ENCODE peak calls at places on chromosome 20, in five cellular contexts. One of them, this sample, is unnamed.

GRCh38 chr20:391041-391711 is 10.6 kb downstream of the TRIB3 start:
- DNase-seq in CD8-positive, alpha-beta T cell: no peak
- DNase-seq in IMR-90: no peak
- DNase-seq in mesothelial cell of epicardium: no peak
- DNase-seq in neural progenitor cell: no peak
- DNase-seq in this sample: no peak

GRCh38 chr20:1388706-1389483 is 4.0 kb downstream of the FKBP1A start:
- DNase-seq in CD8-positive, alpha-beta T cell: no peak
- DNase-seq in IMR-90: no peak
- DNase-seq in mesothelial cell of epicardium: no peak
- DNase-seq in neural progenitor cell: no peak
- DNase-seq in this sample: peak

GRCh38 chr20:4730782-4731181 is 9.1 kb downstream of the PRND start:
- DNase-seq in CD8-positive, alpha-beta T cell: no peak
- DNase-seq in IMR-90: peak
- DNase-seq in mesothelial cell of epicardium: no peak
- DNase-seq in neural progenitor cell: peak
- DNase-seq in this sample: peak

GRCh38 chr20:17298751-17299150 is 71.9 kb downstream of the PCSK2 start:
- DNase-seq in CD8-positive, alpha-beta T cell: no peak
- DNase-seq in IMR-90: no peak
- DNase-seq in mesothelial cell of epicardium: no peak
- DNase-seq in neural progenitor cell: no peak
- DNase-seq in this sample: no peak

GRCh38 chr20:43508106-43508505 is 609 bp downstream of the L3MBTL1 start:
- DNase-seq in CD8-positive, alpha-beta T cell: no peak
- DNase-seq in IMR-90: no peak
- DNase-seq in mesothelial cell of epicardium: no peak
- DNase-seq in neural progenitor cell: peak
- DNase-seq in this sample: peak

GRCh38 chr20:22490287-22491187 is 93.8 kb downstream of the FOXA2 start:
- DNase-seq in CD8-positive, alpha-beta T cell: no peak
- DNase-seq in IMR-90: no peak
- DNase-seq in mesothelial cell of epicardium: no peak
- DNase-seq in neural progenitor cell: peak
- DNase-seq in this sample: peak

GRCh38 chr20:50481741-50482140 is 28.4 kb upstream of the PTPN1 start:
- DNase-seq in CD8-positive, alpha-beta T cell: no peak
- DNase-seq in IMR-90: no peak
- DNase-seq in mesothelial cell of epicardium: no peak
- DNase-seq in neural progenitor cell: no peak
- DNase-seq in this sample: no peak

GRCh38 chr20:36467076-36467999 is 74.0 kb upstream of the MYL9 start:
- DNase-seq in CD8-positive, alpha-beta T cell: peak
- DNase-seq in IMR-90: no peak
- DNase-seq in mesothelial cell of epicardium: no peak
- DNase-seq in neural progenitor cell: no peak
- DNase-seq in this sample: no peak

This sample was measured in H7.